ENCODE peak calls at places on chromosomes 3 and 15, in five cellular contexts. W is bronchial epithelial cell, G is upper lobe of right lung, F is fibroblast of lung, A is left ventricle myocardium inferior. B is an unnamed sample.

GRCh38 chr3:100810671-100811070 is 101.4 kb downstream of the TFG start:
- DNase-seq in W (no peak), F (peak; percentile 90), A (no peak), G (no peak), B (no peak)

GRCh38 chr3:151589311-151589710 is 128.4 kb upstream of the IGSF10 start:
- DNase-seq in W (no peak), F (peak; percentile 24), A (no peak), G (no peak), B (no peak)

GRCh38 chr3:143464850-143465249 is 345.3 kb downstream of the CHST2 start:
- DNase-seq in F (no peak), A (no peak), W (peak; percentile 38), G (no peak), B (no peak)

GRCh38 chr3:153290278-153291015 is 128.4 kb downstream of the RAP2B start:
- DNase-seq in G (no peak), W (peak; percentile 61), F (no peak), A (no peak), B (peak; percentile 25)

GRCh38 chr15:68894208-68894607 is 36.1 kb upstream of the SPESP1 start:
- DNase-seq in G (no peak), A (no peak), W (no peak), F (no peak), B (no peak)

GRCh38 chr3:39814007-39814406 is 4.6 kb downstream of the MYRIP start:
- DNase-seq in A (no peak), W (no peak), G (no peak), F (peak; percentile 64), B (no peak)

GRCh38 chr3:112409061-112409460 is 76.1 kb downstream of the CD200 start:
- DNase-seq in A (no peak), G (no peak), W (no peak), F (no peak), B (no peak)

GRCh38 chr15:81115054-81115939 is 18.8 kb upstream of the CFAP161 start:
- DNase-seq in A (no peak), W (no peak), G (no peak), F (no peak), B (no peak)

GRCh38 chr3:188185717-188186236 is 31.8 kb downstream of the LPP start:
- DNase-seq in F (peak; percentile 56), G (no peak), A (no peak), W (peak; percentile 55), B (peak; percentile 14)

GRCh38 chr3:70824785-70825184 is 512.3 kb upstream of the MDFIC2 start:
- DNase-seq in A (no peak), F (peak; percentile 97), W (peak; percentile 71), G (no peak), B (no peak)

GRCh38 chr3:24494616-24495333 is at the start of gene THRB:
- DNase-seq in A (peak; percentile 79), W (peak; percentile 46), F (peak; percentile 48), G (peak; percentile 89), B (peak; percentile 8)

GRCh38 chr3:22729981-22730380 is 473.1 kb upstream of the UBE2E2 start:
- DNase-seq in A (no peak), W (peak; percentile 12), F (no peak), G (no peak), B (no peak)

GRCh38 chr15:89533861-89534544 is 37.6 kb upstream of the RHCG start:
- DNase-seq in G (no peak), A (no peak), W (no peak), F (peak; percentile 65), B (no peak)

GRCh38 chr3:66957357-66957756 is 40.8 kb upstream of the KBTBD8 start:
- DNase-seq in A (no peak), F (no peak), G (no peak), W (no peak), B (no peak)

GRCh38 chr3:56980798-56981390 is 79.6 kb upstream of the SPATA12 start:
- DNase-seq in A (peak; percentile 24), F (peak; percentile 99), G (no peak), W (peak; percentile 99), B (peak; percentile 83)

GRCh38 chr3:126961791-126962461 is 21.0 kb upstream of the PLXNA1 start:
- DNase-seq in W (peak; percentile 49), A (peak; percentile 60), G (no peak), F (no peak), B (no peak)

GRCh38 chr3:36678216-36679013 is 85.9 kb downstream of the DCLK3 start:
- DNase-seq in W (peak; percentile 86), G (no peak), F (peak; percentile 86), A (no peak), B (no peak)

GRCh38 chr3:49028673-49029562 is at the start of gene IMPDH2:
- DNase-seq in G (peak; percentile 97), A (peak; percentile 93), F (peak; percentile 88), W (peak; percentile 84), B (peak; percentile 95)
- TF ChIP-seq CTCF in G (no peak), A (peak; percentile 12), F (no peak), W (peak; percentile 20), B (no peak)

GRCh38 chr3:97940034-97940433 is 32.2 kb downstream of the RIOX2 start:
- DNase-seq in G (no peak), A (no peak), W (peak; percentile 37), F (no peak), B (no peak)
- TF ChIP-seq CTCF in G (peak; percentile 24), A (peak; percentile 44), W (peak; percentile 5), F (no peak), B (no peak)

GRCh38 chr15:101256756-101257155 is 4.9 kb upstream of the CHSY1 start:
- DNase-seq in A (no peak), F (no peak), W (no peak), G (no peak), B (peak; percentile 53)
- TF ChIP-seq CTCF in A (no peak), F (peak; percentile 17), W (peak; percentile 28), G (peak; percentile 6), B (no peak)

DNA sequence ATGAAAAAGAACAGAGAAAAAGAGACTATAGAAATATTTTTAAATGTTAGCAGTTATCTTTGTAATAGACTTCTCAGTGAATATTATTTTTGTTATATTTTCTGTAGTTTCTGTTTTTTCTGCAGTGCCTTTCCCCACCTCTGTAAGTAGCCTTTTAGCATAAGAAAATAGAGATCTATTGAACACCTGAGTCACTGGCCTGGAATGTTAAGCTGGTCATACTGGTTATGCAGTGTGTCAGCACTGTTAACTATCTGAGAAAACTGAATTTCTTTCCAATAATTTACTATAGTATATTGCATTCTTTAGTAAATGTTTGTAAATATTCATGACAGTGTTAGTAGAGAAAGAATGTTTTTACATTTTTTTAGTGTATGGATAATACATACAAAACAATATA is 79.8 kb downstream of the NECTIN3 start:
- DNase-seq in F (peak; percentile 80), G (no peak), W (peak; percentile 85), A (no peak), B (no peak)
- TF ChIP-seq CTCF in F (no peak), G (no peak), W (no peak), A (no peak), B (no peak)

GRCh38 chr3:43223670-43224364 is 62.5 kb upstream of the SNRK start:
- DNase-seq in A (no peak), W (no peak), G (no peak), F (no peak), B (no peak)
- TF ChIP-seq CTCF in A (peak; percentile 60), W (peak; percentile 11), G (peak; percentile 43), F (peak; percentile 39), B (peak; percentile 67)

B was measured in activated CD8-positive, alpha-beta T cell treated with anti-CD3 and anti-CD28 coated beads for 36 hours.